ENCODE peak calls at places on chromosome 1, in four cellular contexts. One of them, this sample, is unnamed.
A peak's percentile ranks its signal among the peaks of the same experiment; 100 is the strongest.

GRCh38 chr1:1337793-1338147 is 6.7 kb downstream of the TAS1R3 start:
- DNase-seq in GM20000: peak; percentile 89
- DNase-seq in DMS79 treated with DMSO at 0.1 percent for 48 hours: no peak
- DNase-seq in colonic mucosa: peak; percentile 72
- DNase-seq in this sample: peak; percentile 70

GRCh38 chr1:17790383-17791054 is 35.4 kb downstream of the ACTL8 start:
- DNase-seq in colonic mucosa: no peak
- DNase-seq in DMS79 treated with DMSO at 0.1 percent for 48 hours: no peak
- DNase-seq in GM20000: no peak
- DNase-seq in this sample: no peak

GRCh38 chr1:22216210-22216883 is 73.5 kb upstream of the WNT4 start:
- DNase-seq in colonic mucosa: no peak
- DNase-seq in GM20000: no peak
- DNase-seq in DMS79 treated with DMSO at 0.1 percent for 48 hours: no peak
- DNase-seq in this sample: no peak

GRCh38 chr1:236516929-236517704 is 6.7 kb upstream of the LGALS8 start:
- DNase-seq in DMS79 treated with DMSO at 0.1 percent for 48 hours: peak; percentile 79
- DNase-seq in GM20000: no peak
- DNase-seq in colonic mucosa: peak; percentile 24
- DNase-seq in this sample: peak; percentile 72

GRCh38 chr1:238293075-238293474 is 402.4 kb upstream of the ZP4 start:
- DNase-seq in colonic mucosa: no peak
- DNase-seq in DMS79 treated with DMSO at 0.1 percent for 48 hours: no peak
- DNase-seq in GM20000: no peak
- DNase-seq in this sample: no peak

GRCh38 chr1:15153842-15154479 is 414 bp downstream of the TMEM51 start:
- DNase-seq in colonic mucosa: peak; percentile 78
- DNase-seq in DMS79 treated with DMSO at 0.1 percent for 48 hours: peak; percentile 35
- DNase-seq in GM20000: peak; percentile 80
- DNase-seq in this sample: peak; percentile 79

GRCh38 chr1:30300669-30301068 is 422.7 kb downstream of the MATN1 start:
- DNase-seq in colonic mucosa: peak; percentile 4
- DNase-seq in DMS79 treated with DMSO at 0.1 percent for 48 hours: no peak
- DNase-seq in GM20000: no peak
- DNase-seq in this sample: no peak

GRCh38 chr1:217948741-217949140 is 317.6 kb downstream of the SPATA17 start:
- DNase-seq in DMS79 treated with DMSO at 0.1 percent for 48 hours: no peak
- DNase-seq in colonic mucosa: no peak
- DNase-seq in GM20000: no peak
- DNase-seq in this sample: no peak

GRCh38 chr1:236407059-236407458 is 13.0 kb downstream of the EDARADD start:
- DNase-seq in GM20000: no peak
- DNase-seq in DMS79 treated with DMSO at 0.1 percent for 48 hours: no peak
- DNase-seq in colonic mucosa: peak; percentile 3
- DNase-seq in this sample: no peak

GRCh38 chr1:8533907-8534306 is 216.0 kb downstream of the SLC45A1 start:
- DNase-seq in colonic mucosa: no peak
- DNase-seq in GM20000: no peak
- DNase-seq in DMS79 treated with DMSO at 0.1 percent for 48 hours: no peak
- DNase-seq in this sample: no peak

GRCh38 chr1:150065184-150065871 is 2.2 kb upstream of the VPS45 start:
- DNase-seq in DMS79 treated with DMSO at 0.1 percent for 48 hours: no peak
- DNase-seq in colonic mucosa: no peak
- DNase-seq in GM20000: no peak
- DNase-seq in this sample: no peak

GRCh38 chr1:26677306-26678115 is 18.3 kb upstream of the ARID1A start:
- DNase-seq in GM20000: peak; percentile 63
- DNase-seq in DMS79 treated with DMSO at 0.1 percent for 48 hours: peak; percentile 96
- DNase-seq in colonic mucosa: peak; percentile 93
- DNase-seq in this sample: peak; percentile 98

GRCh38 chr1:229410692-229411433 is 23.0 kb downstream of the ACTA1 start:
- DNase-seq in DMS79 treated with DMSO at 0.1 percent for 48 hours: peak; percentile 65
- DNase-seq in colonic mucosa: no peak
- DNase-seq in GM20000: no peak
- DNase-seq in this sample: no peak

GRCh38 chr1:34532113-34532512 is 222.7 kb upstream of the GJB5 start:
- DNase-seq in GM20000: peak; percentile 47
- DNase-seq in DMS79 treated with DMSO at 0.1 percent for 48 hours: no peak
- DNase-seq in colonic mucosa: no peak
- DNase-seq in this sample: no peak

GRCh38 chr1:218336353-218336752 is 8.8 kb upstream of the TGFB2 start:
- DNase-seq in GM20000: no peak
- DNase-seq in DMS79 treated with DMSO at 0.1 percent for 48 hours: no peak
- DNase-seq in colonic mucosa: no peak
- DNase-seq in this sample: no peak

GRCh38 chr1:23273450-23274133 is 56.3 kb upstream of the HTR1D start:
- DNase-seq in GM20000: no peak
- DNase-seq in colonic mucosa: peak; percentile 23
- DNase-seq in DMS79 treated with DMSO at 0.1 percent for 48 hours: no peak
- DNase-seq in this sample: peak; percentile 30

GRCh38 chr1:187051618-187052232 is 223.0 kb downstream of the PLA2G4A start:
- DNase-seq in colonic mucosa: no peak
- DNase-seq in DMS79 treated with DMSO at 0.1 percent for 48 hours: no peak
- DNase-seq in GM20000: peak; percentile 37
- DNase-seq in this sample: peak; percentile 68

This sample was measured in HT-29.